ENCODE peak calls at places on chromosome 18, in eight cellular contexts. One of them, this sample, is unnamed.

GRCh38 chr18:31010601-31011000 is 31.9 kb downstream of the DSC3 start:
- DNase-seq in SW480: no peak
- DNase-seq in T-cell: no peak
- DNase-seq in activated T-helper 2 cell treated with anti-CD3 and anti-CD28 coated beads, Interferon-gamma antibody, Interleukin-2, Interleukin-4, amounts not matched to agents 10 μg/mL and 5 μg/mL and 100 μg/mL, durations not matched to agents 14 hours and 24 hours and 36 hours: no peak
- DNase-seq in fibroblast of the aortic adventitia: no peak
- DNase-seq in fibroblast of pulmonary artery: no peak
- DNase-seq in cardiac fibroblast: no peak
- DNase-seq in Caki2: no peak
- DNase-seq in this sample: peak

GRCh38 chr18:66560092-66560491 is 43.8 kb downstream of the CDH19 start:
- DNase-seq in SW480: peak
- DNase-seq in activated T-helper 2 cell treated with anti-CD3 and anti-CD28 coated beads, Interferon-gamma antibody, Interleukin-2, Interleukin-4, amounts not matched to agents 10 μg/mL and 5 μg/mL and 100 μg/mL, durations not matched to agents 14 hours and 24 hours and 36 hours: no peak
- DNase-seq in cardiac fibroblast: peak
- DNase-seq in T-cell: no peak
- DNase-seq in fibroblast of the aortic adventitia: peak
- DNase-seq in fibroblast of pulmonary artery: peak
- DNase-seq in Caki2: peak
- DNase-seq in this sample: no peak

GRCh38 chr18:36648803-36649202 is 180.0 kb downstream of the TPGS2 start:
- DNase-seq in fibroblast of pulmonary artery: no peak
- DNase-seq in T-cell: no peak
- DNase-seq in fibroblast of the aortic adventitia: no peak
- DNase-seq in cardiac fibroblast: no peak
- DNase-seq in activated T-helper 2 cell treated with anti-CD3 and anti-CD28 coated beads, Interferon-gamma antibody, Interleukin-2, Interleukin-4, amounts not matched to agents 10 μg/mL and 5 μg/mL and 100 μg/mL, durations not matched to agents 14 hours and 24 hours and 36 hours: no peak
- DNase-seq in Caki2: no peak
- DNase-seq in SW480: no peak
- DNase-seq in this sample: no peak

GRCh38 chr18:24731981-24732380 is 271.5 kb downstream of the HRH4 start:
- DNase-seq in fibroblast of pulmonary artery: no peak
- DNase-seq in activated T-helper 2 cell treated with anti-CD3 and anti-CD28 coated beads, Interferon-gamma antibody, Interleukin-2, Interleukin-4, amounts not matched to agents 10 μg/mL and 5 μg/mL and 100 μg/mL, durations not matched to agents 14 hours and 24 hours and 36 hours: no peak
- DNase-seq in Caki2: no peak
- DNase-seq in T-cell: no peak
- DNase-seq in cardiac fibroblast: no peak
- DNase-seq in SW480: peak
- DNase-seq in fibroblast of the aortic adventitia: no peak
- DNase-seq in this sample: no peak

GRCh38 chr18:63155910-63156773 is 163.4 kb downstream of the BCL2 start:
- DNase-seq in fibroblast of the aortic adventitia: no peak
- DNase-seq in cardiac fibroblast: no peak
- DNase-seq in activated T-helper 2 cell treated with anti-CD3 and anti-CD28 coated beads, Interferon-gamma antibody, Interleukin-2, Interleukin-4, amounts not matched to agents 10 μg/mL and 5 μg/mL and 100 μg/mL, durations not matched to agents 14 hours and 24 hours and 36 hours: no peak
- DNase-seq in fibroblast of pulmonary artery: no peak
- DNase-seq in SW480: peak
- DNase-seq in T-cell: no peak
- DNase-seq in Caki2: no peak
- DNase-seq in this sample: no peak

GRCh38 chr18:48727685-48728084 is 188.9 kb downstream of the CTIF start:
- DNase-seq in fibroblast of pulmonary artery: peak
- DNase-seq in fibroblast of the aortic adventitia: peak
- DNase-seq in cardiac fibroblast: no peak
- DNase-seq in SW480: no peak
- DNase-seq in Caki2: no peak
- DNase-seq in T-cell: no peak
- DNase-seq in activated T-helper 2 cell treated with anti-CD3 and anti-CD28 coated beads, Interferon-gamma antibody, Interleukin-2, Interleukin-4, amounts not matched to agents 10 μg/mL and 5 μg/mL and 100 μg/mL, durations not matched to agents 14 hours and 24 hours and 36 hours: no peak
- DNase-seq in this sample: no peak

GRCh38 chr18:21928925-21929324 is 188.3 kb downstream of the MIB1 start:
- DNase-seq in SW480: no peak
- DNase-seq in fibroblast of the aortic adventitia: no peak
- DNase-seq in fibroblast of pulmonary artery: no peak
- DNase-seq in T-cell: no peak
- DNase-seq in cardiac fibroblast: no peak
- DNase-seq in Caki2: no peak
- DNase-seq in activated T-helper 2 cell treated with anti-CD3 and anti-CD28 coated beads, Interferon-gamma antibody, Interleukin-2, Interleukin-4, amounts not matched to agents 10 μg/mL and 5 μg/mL and 100 μg/mL, durations not matched to agents 14 hours and 24 hours and 36 hours: no peak
- DNase-seq in this sample: no peak

GRCh38 chr18:34932792-34933466 is 108.3 kb upstream of the MAPRE2 start:
- DNase-seq in cardiac fibroblast: no peak
- DNase-seq in fibroblast of the aortic adventitia: no peak
- DNase-seq in SW480: no peak
- DNase-seq in activated T-helper 2 cell treated with anti-CD3 and anti-CD28 coated beads, Interferon-gamma antibody, Interleukin-2, Interleukin-4, amounts not matched to agents 10 μg/mL and 5 μg/mL and 100 μg/mL, durations not matched to agents 14 hours and 24 hours and 36 hours: no peak
- DNase-seq in fibroblast of pulmonary artery: no peak
- DNase-seq in Caki2: no peak
- DNase-seq in T-cell: no peak
- DNase-seq in this sample: no peak

GRCh38 chr18:50428531-50429206 is 53.8 kb downstream of the SKA1 start:
- DNase-seq in cardiac fibroblast: peak
- DNase-seq in fibroblast of pulmonary artery: peak
- DNase-seq in Caki2: no peak
- DNase-seq in T-cell: no peak
- DNase-seq in activated T-helper 2 cell treated with anti-CD3 and anti-CD28 coated beads, Interferon-gamma antibody, Interleukin-2, Interleukin-4, amounts not matched to agents 10 μg/mL and 5 μg/mL and 100 μg/mL, durations not matched to agents 14 hours and 24 hours and 36 hours: no peak
- DNase-seq in fibroblast of the aortic adventitia: peak
- DNase-seq in SW480: no peak
- DNase-seq in this sample: no peak

GRCh38 chr18:78512080-78512601 is 467.5 kb upstream of the SALL3 start:
- DNase-seq in activated T-helper 2 cell treated with anti-CD3 and anti-CD28 coated beads, Interferon-gamma antibody, Interleukin-2, Interleukin-4, amounts not matched to agents 10 μg/mL and 5 μg/mL and 100 μg/mL, durations not matched to agents 14 hours and 24 hours and 36 hours: no peak
- DNase-seq in Caki2: no peak
- DNase-seq in SW480: no peak
- DNase-seq in T-cell: no peak
- DNase-seq in fibroblast of pulmonary artery: no peak
- DNase-seq in fibroblast of the aortic adventitia: no peak
- DNase-seq in cardiac fibroblast: no peak
- DNase-seq in this sample: no peak

GRCh38 chr18:46659484-46659883 is 2.5 kb upstream of the LOXHD1 start:
- DNase-seq in activated T-helper 2 cell treated with anti-CD3 and anti-CD28 coated beads, Interferon-gamma antibody, Interleukin-2, Interleukin-4, amounts not matched to agents 10 μg/mL and 5 μg/mL and 100 μg/mL, durations not matched to agents 14 hours and 24 hours and 36 hours: no peak
- DNase-seq in fibroblast of pulmonary artery: no peak
- DNase-seq in cardiac fibroblast: no peak
- DNase-seq in fibroblast of the aortic adventitia: no peak
- DNase-seq in Caki2: no peak
- DNase-seq in T-cell: no peak
- DNase-seq in SW480: no peak
- DNase-seq in this sample: no peak

GRCh38 chr18:48121752-48122151 is 191.3 kb upstream of the SMAD2 start:
- DNase-seq in SW480: no peak
- DNase-seq in fibroblast of the aortic adventitia: no peak
- DNase-seq in T-cell: no peak
- DNase-seq in cardiac fibroblast: no peak
- DNase-seq in Caki2: no peak
- DNase-seq in activated T-helper 2 cell treated with anti-CD3 and anti-CD28 coated beads, Interferon-gamma antibody, Interleukin-2, Interleukin-4, amounts not matched to agents 10 μg/mL and 5 μg/mL and 100 μg/mL, durations not matched to agents 14 hours and 24 hours and 36 hours: no peak
- DNase-seq in fibroblast of pulmonary artery: no peak
- DNase-seq in this sample: no peak

GRCh38 chr18:6961331-6961730 is 156.3 kb downstream of the LAMA1 start:
- DNase-seq in SW480: no peak
- DNase-seq in fibroblast of the aortic adventitia: no peak
- DNase-seq in T-cell: no peak
- DNase-seq in fibroblast of pulmonary artery: no peak
- DNase-seq in activated T-helper 2 cell treated with anti-CD3 and anti-CD28 coated beads, Interferon-gamma antibody, Interleukin-2, Interleukin-4, amounts not matched to agents 10 μg/mL and 5 μg/mL and 100 μg/mL, durations not matched to agents 14 hours and 24 hours and 36 hours: no peak
- DNase-seq in Caki2: no peak
- DNase-seq in cardiac fibroblast: no peak
- DNase-seq in this sample: no peak

GRCh38 chr18:46333371-46334199 is 229.4 kb downstream of the HAUS1 start:
- DNase-seq in cardiac fibroblast: peak
- DNase-seq in fibroblast of pulmonary artery: no peak
- DNase-seq in Caki2: peak
- DNase-seq in SW480: no peak
- DNase-seq in fibroblast of the aortic adventitia: no peak
- DNase-seq in T-cell: no peak
- DNase-seq in activated T-helper 2 cell treated with anti-CD3 and anti-CD28 coated beads, Interferon-gamma antibody, Interleukin-2, Interleukin-4, amounts not matched to agents 10 μg/mL and 5 μg/mL and 100 μg/mL, durations not matched to agents 14 hours and 24 hours and 36 hours: peak
- DNase-seq in this sample: no peak

GRCh38 chr18:45684341-45685115 is 39.5 kb upstream of the SLC14A1 start:
- DNase-seq in SW480: no peak
- DNase-seq in Caki2: no peak
- DNase-seq in activated T-helper 2 cell treated with anti-CD3 and anti-CD28 coated beads, Interferon-gamma antibody, Interleukin-2, Interleukin-4, amounts not matched to agents 10 μg/mL and 5 μg/mL and 100 μg/mL, durations not matched to agents 14 hours and 24 hours and 36 hours: no peak
- DNase-seq in cardiac fibroblast: no peak
- DNase-seq in fibroblast of pulmonary artery: no peak
- DNase-seq in T-cell: no peak
- DNase-seq in fibroblast of the aortic adventitia: no peak
- DNase-seq in this sample: no peak

GRCh38 chr18:5414546-5414945 is 119.0 kb upstream of the ZBTB14 start:
- DNase-seq in fibroblast of pulmonary artery: no peak
- DNase-seq in activated T-helper 2 cell treated with anti-CD3 and anti-CD28 coated beads, Interferon-gamma antibody, Interleukin-2, Interleukin-4, amounts not matched to agents 10 μg/mL and 5 μg/mL and 100 μg/mL, durations not matched to agents 14 hours and 24 hours and 36 hours: no peak
- DNase-seq in T-cell: no peak
- DNase-seq in Caki2: no peak
- DNase-seq in cardiac fibroblast: no peak
- DNase-seq in SW480: no peak
- DNase-seq in fibroblast of the aortic adventitia: no peak
- DNase-seq in this sample: no peak

GRCh38 chr18:36354989-36355388 is 57.5 kb downstream of the FHOD3 start:
- DNase-seq in T-cell: no peak
- DNase-seq in fibroblast of the aortic adventitia: peak
- DNase-seq in cardiac fibroblast: no peak
- DNase-seq in Caki2: no peak
- DNase-seq in SW480: no peak
- DNase-seq in activated T-helper 2 cell treated with anti-CD3 and anti-CD28 coated beads, Interferon-gamma antibody, Interleukin-2, Interleukin-4, amounts not matched to agents 10 μg/mL and 5 μg/mL and 100 μg/mL, durations not matched to agents 14 hours and 24 hours and 36 hours: no peak
- DNase-seq in fibroblast of pulmonary artery: peak
- DNase-seq in this sample: peak

GRCh38 chr18:47151457-47151856 is 1.2 kb upstream of the HDHD2 start:
- DNase-seq in T-cell: no peak
- DNase-seq in Caki2: no peak
- DNase-seq in cardiac fibroblast: no peak
- DNase-seq in fibroblast of the aortic adventitia: peak
- DNase-seq in activated T-helper 2 cell treated with anti-CD3 and anti-CD28 coated beads, Interferon-gamma antibody, Interleukin-2, Interleukin-4, amounts not matched to agents 10 μg/mL and 5 μg/mL and 100 μg/mL, durations not matched to agents 14 hours and 24 hours and 36 hours: no peak
- DNase-seq in SW480: no peak
- DNase-seq in fibroblast of pulmonary artery: no peak
- DNase-seq in this sample: no peak

GRCh38 chr18:72544092-72544886 is at the start of gene CBLN2:
- DNase-seq in SW480: no peak
- DNase-seq in fibroblast of pulmonary artery: peak
- DNase-seq in Caki2: peak
- DNase-seq in T-cell: no peak
- DNase-seq in cardiac fibroblast: peak
- DNase-seq in fibroblast of the aortic adventitia: peak
- DNase-seq in activated T-helper 2 cell treated with anti-CD3 and anti-CD28 coated beads, Interferon-gamma antibody, Interleukin-2, Interleukin-4, amounts not matched to agents 10 μg/mL and 5 μg/mL and 100 μg/mL, durations not matched to agents 14 hours and 24 hours and 36 hours: no peak
- DNase-seq in this sample: peak

GRCh38 chr18:42860011-42860410 is 255.5 kb downstream of the RIT2 start:
- DNase-seq in T-cell: no peak
- DNase-seq in cardiac fibroblast: peak
- DNase-seq in SW480: no peak
- DNase-seq in activated T-helper 2 cell treated with anti-CD3 and anti-CD28 coated beads, Interferon-gamma antibody, Interleukin-2, Interleukin-4, amounts not matched to agents 10 μg/mL and 5 μg/mL and 100 μg/mL, durations not matched to agents 14 hours and 24 hours and 36 hours: no peak
- DNase-seq in Caki2: peak
- DNase-seq in fibroblast of pulmonary artery: peak
- DNase-seq in fibroblast of the aortic adventitia: no peak
- DNase-seq in this sample: peak

GRCh38 chr18:69128978-69129377 is 271.7 kb upstream of the DOK6 start:
- DNase-seq in activated T-helper 2 cell treated with anti-CD3 and anti-CD28 coated beads, Interferon-gamma antibody, Interleukin-2, Interleukin-4, amounts not matched to agents 10 μg/mL and 5 μg/mL and 100 μg/mL, durations not matched to agents 14 hours and 24 hours and 36 hours: no peak
- DNase-seq in Caki2: no peak
- DNase-seq in fibroblast of the aortic adventitia: no peak
- DNase-seq in SW480: no peak
- DNase-seq in cardiac fibroblast: no peak
- DNase-seq in T-cell: no peak
- DNase-seq in fibroblast of pulmonary artery: no peak
- DNase-seq in this sample: no peak

GRCh38 chr18:47120428-47120827 is 29.9 kb downstream of the HDHD2 start:
- DNase-seq in cardiac fibroblast: peak
- DNase-seq in fibroblast of pulmonary artery: no peak
- DNase-seq in T-cell: no peak
- DNase-seq in fibroblast of the aortic adventitia: peak
- DNase-seq in Caki2: no peak
- DNase-seq in activated T-helper 2 cell treated with anti-CD3 and anti-CD28 coated beads, Interferon-gamma antibody, Interleukin-2, Interleukin-4, amounts not matched to agents 10 μg/mL and 5 μg/mL and 100 μg/mL, durations not matched to agents 14 hours and 24 hours and 36 hours: peak
- DNase-seq in SW480: no peak
- DNase-seq in this sample: no peak

GRCh38 chr18:39186008-39186407 is 1620.4 kb upstream of the CELF4 start:
- DNase-seq in cardiac fibroblast: no peak
- DNase-seq in SW480: no peak
- DNase-seq in activated T-helper 2 cell treated with anti-CD3 and anti-CD28 coated beads, Interferon-gamma antibody, Interleukin-2, Interleukin-4, amounts not matched to agents 10 μg/mL and 5 μg/mL and 100 μg/mL, durations not matched to agents 14 hours and 24 hours and 36 hours: no peak
- DNase-seq in fibroblast of the aortic adventitia: no peak
- DNase-seq in T-cell: no peak
- DNase-seq in Caki2: no peak
- DNase-seq in fibroblast of pulmonary artery: no peak
- DNase-seq in this sample: no peak

GRCh38 chr18:34956663-34957062 is 84.5 kb upstream of the MAPRE2 start:
- DNase-seq in fibroblast of pulmonary artery: peak
- DNase-seq in fibroblast of the aortic adventitia: no peak
- DNase-seq in cardiac fibroblast: no peak
- DNase-seq in T-cell: no peak
- DNase-seq in SW480: no peak
- DNase-seq in Caki2: no peak
- DNase-seq in activated T-helper 2 cell treated with anti-CD3 and anti-CD28 coated beads, Interferon-gamma antibody, Interleukin-2, Interleukin-4, amounts not matched to agents 10 μg/mL and 5 μg/mL and 100 μg/mL, durations not matched to agents 14 hours and 24 hours and 36 hours: no peak
- DNase-seq in this sample: no peak

GRCh38 chr18:654601-655000 is 2.9 kb upstream of the TYMS start:
- DNase-seq in activated T-helper 2 cell treated with anti-CD3 and anti-CD28 coated beads, Interferon-gamma antibody, Interleukin-2, Interleukin-4, amounts not matched to agents 10 μg/mL and 5 μg/mL and 100 μg/mL, durations not matched to agents 14 hours and 24 hours and 36 hours: no peak
- DNase-seq in Caki2: no peak
- DNase-seq in cardiac fibroblast: no peak
- DNase-seq in fibroblast of the aortic adventitia: no peak
- DNase-seq in T-cell: no peak
- DNase-seq in SW480: no peak
- DNase-seq in fibroblast of pulmonary artery: no peak
- DNase-seq in this sample: no peak

GRCh38 chr18:14781671-14782070 is 33.7 kb downstream of the ANKRD30B start:
- DNase-seq in fibroblast of pulmonary artery: no peak
- DNase-seq in activated T-helper 2 cell treated with anti-CD3 and anti-CD28 coated beads, Interferon-gamma antibody, Interleukin-2, Interleukin-4, amounts not matched to agents 10 μg/mL and 5 μg/mL and 100 μg/mL, durations not matched to agents 14 hours and 24 hours and 36 hours: no peak
- DNase-seq in Caki2: no peak
- DNase-seq in SW480: peak
- DNase-seq in cardiac fibroblast: no peak
- DNase-seq in T-cell: no peak
- DNase-seq in fibroblast of the aortic adventitia: no peak
- DNase-seq in this sample: no peak

GRCh38 chr18:44895176-44895798 is 214.6 kb downstream of the SETBP1 start:
- DNase-seq in SW480: peak
- DNase-seq in fibroblast of the aortic adventitia: peak
- DNase-seq in activated T-helper 2 cell treated with anti-CD3 and anti-CD28 coated beads, Interferon-gamma antibody, Interleukin-2, Interleukin-4, amounts not matched to agents 10 μg/mL and 5 μg/mL and 100 μg/mL, durations not matched to agents 14 hours and 24 hours and 36 hours: peak
- DNase-seq in fibroblast of pulmonary artery: peak
- DNase-seq in Caki2: peak
- DNase-seq in cardiac fibroblast: peak
- DNase-seq in T-cell: no peak
- DNase-seq in this sample: peak

GRCh38 chr18:51330148-51330547 is 132.7 kb upstream of the MEX3C start:
- DNase-seq in T-cell: no peak
- DNase-seq in SW480: no peak
- DNase-seq in fibroblast of pulmonary artery: peak
- DNase-seq in cardiac fibroblast: peak
- DNase-seq in fibroblast of the aortic adventitia: no peak
- DNase-seq in Caki2: peak
- DNase-seq in activated T-helper 2 cell treated with anti-CD3 and anti-CD28 coated beads, Interferon-gamma antibody, Interleukin-2, Interleukin-4, amounts not matched to agents 10 μg/mL and 5 μg/mL and 100 μg/mL, durations not matched to agents 14 hours and 24 hours and 36 hours: no peak
- DNase-seq in this sample: no peak

GRCh38 chr18:22847392-22847791 is 85.7 kb upstream of the RBBP8 start:
- DNase-seq in T-cell: no peak
- DNase-seq in fibroblast of the aortic adventitia: peak
- DNase-seq in fibroblast of pulmonary artery: peak
- DNase-seq in cardiac fibroblast: peak
- DNase-seq in Caki2: peak
- DNase-seq in activated T-helper 2 cell treated with anti-CD3 and anti-CD28 coated beads, Interferon-gamma antibody, Interleukin-2, Interleukin-4, amounts not matched to agents 10 μg/mL and 5 μg/mL and 100 μg/mL, durations not matched to agents 14 hours and 24 hours and 36 hours: no peak
- DNase-seq in SW480: no peak
- DNase-seq in this sample: peak

GRCh38 chr18:59265246-59266018 is 7.8 kb downstream of the RAX start:
- DNase-seq in T-cell: no peak
- DNase-seq in activated T-helper 2 cell treated with anti-CD3 and anti-CD28 coated beads, Interferon-gamma antibody, Interleukin-2, Interleukin-4, amounts not matched to agents 10 μg/mL and 5 μg/mL and 100 μg/mL, durations not matched to agents 14 hours and 24 hours and 36 hours: no peak
- DNase-seq in fibroblast of pulmonary artery: no peak
- DNase-seq in fibroblast of the aortic adventitia: no peak
- DNase-seq in cardiac fibroblast: no peak
- DNase-seq in SW480: no peak
- DNase-seq in Caki2: no peak
- DNase-seq in this sample: no peak

GRCh38 chr18:24802439-24802838 is 342.0 kb downstream of the HRH4 start:
- DNase-seq in SW480: no peak
- DNase-seq in fibroblast of the aortic adventitia: no peak
- DNase-seq in cardiac fibroblast: no peak
- DNase-seq in Caki2: no peak
- DNase-seq in T-cell: no peak
- DNase-seq in activated T-helper 2 cell treated with anti-CD3 and anti-CD28 coated beads, Interferon-gamma antibody, Interleukin-2, Interleukin-4, amounts not matched to agents 10 μg/mL and 5 μg/mL and 100 μg/mL, durations not matched to agents 14 hours and 24 hours and 36 hours: no peak
- DNase-seq in fibroblast of pulmonary artery: no peak
- DNase-seq in this sample: no peak

GRCh38 chr18:32674491-32674890 is 98.3 kb downstream of the KLHL14 start:
- DNase-seq in T-cell: no peak
- DNase-seq in Caki2: no peak
- DNase-seq in fibroblast of pulmonary artery: no peak
- DNase-seq in cardiac fibroblast: no peak
- DNase-seq in activated T-helper 2 cell treated with anti-CD3 and anti-CD28 coated beads, Interferon-gamma antibody, Interleukin-2, Interleukin-4, amounts not matched to agents 10 μg/mL and 5 μg/mL and 100 μg/mL, durations not matched to agents 14 hours and 24 hours and 36 hours: no peak
- DNase-seq in SW480: peak
- DNase-seq in fibroblast of the aortic adventitia: no peak
- DNase-seq in this sample: peak

GRCh38 chr18:79912409-79912991 is 39.0 kb downstream of the SLC66A2 start:
- DNase-seq in cardiac fibroblast: peak
- DNase-seq in fibroblast of the aortic adventitia: peak
- DNase-seq in activated T-helper 2 cell treated with anti-CD3 and anti-CD28 coated beads, Interferon-gamma antibody, Interleukin-2, Interleukin-4, amounts not matched to agents 10 μg/mL and 5 μg/mL and 100 μg/mL, durations not matched to agents 14 hours and 24 hours and 36 hours: no peak
- DNase-seq in fibroblast of pulmonary artery: peak
- DNase-seq in SW480: no peak
- DNase-seq in T-cell: peak
- DNase-seq in Caki2: no peak
- DNase-seq in this sample: no peak

GRCh38 chr18:76823574-76823973 is 1.2 kb downstream of the ZNF236 start:
- DNase-seq in activated T-helper 2 cell treated with anti-CD3 and anti-CD28 coated beads, Interferon-gamma antibody, Interleukin-2, Interleukin-4, amounts not matched to agents 10 μg/mL and 5 μg/mL and 100 μg/mL, durations not matched to agents 14 hours and 24 hours and 36 hours: no peak
- DNase-seq in SW480: no peak
- DNase-seq in T-cell: no peak
- DNase-seq in cardiac fibroblast: peak
- DNase-seq in fibroblast of the aortic adventitia: no peak
- DNase-seq in fibroblast of pulmonary artery: no peak
- DNase-seq in Caki2: no peak
- DNase-seq in this sample: no peak